ENCODE peak calls at places on chromosomes 3 and 15, in five cellular contexts. N, Y, O, D and L are unnamed samples.

GRCh38 chr3:36729204-36730056 is 34.9 kb downstream of the DCLK3 start:
- DNase-seq in D (no peak), Y (no peak), N (peak), O (no peak), L (peak)

GRCh38 chr3:171715155-171715554 is 95.1 kb downstream of the PLD1 start:
- DNase-seq in O (no peak), Y (no peak), N (no peak), D (no peak), L (no peak)

GRCh38 chr15:42215854-42216829 is 8.0 kb upstream of the VPS39 start:
- DNase-seq in O (no peak), N (no peak), Y (no peak), D (no peak), L (no peak)

GRCh38 chr3:176696816-176697215 is 500.5 kb downstream of the TBL1XR1 start:
- DNase-seq in D (no peak), N (no peak), O (no peak), Y (no peak), L (no peak)

GRCh38 chr3:126399756-126400155 is 5.0 kb downstream of the CFAP100 start:
- DNase-seq in N (no peak), Y (no peak), D (no peak), O (no peak), L (no peak)

GRCh38 chr3:52093751-52094525 is 37.6 kb upstream of the DUSP7 start:
- DNase-seq in O (no peak), Y (peak), D (no peak), N (no peak), L (no peak)

GRCh38 chr3:139202226-139202958 is 141.4 kb upstream of the MRPS22 start:
- DNase-seq in Y (no peak), O (no peak), D (no peak), N (no peak), L (peak)

GRCh38 chr3:158920375-158920774 is 118.5 kb downstream of the MFSD1 start:
- DNase-seq in Y (no peak), N (no peak), D (no peak), O (no peak), L (no peak)

GRCh38 chr3:134302674-134303073 is 52.0 kb upstream of the RYK start:
- DNase-seq in O (no peak), D (no peak), Y (no peak), N (no peak), L (no peak)

GRCh38 chr15:57565326-57565725 is 26.4 kb upstream of the MYZAP start:
- DNase-seq in D (no peak), N (no peak), Y (peak), O (no peak), L (no peak)

GRCh38 chr15:35000511-35000910 is 12.4 kb upstream of the ZNF770 start:
- DNase-seq in Y (no peak), N (peak), D (no peak), O (no peak), L (peak)

GRCh38 chr15:28271697-28272250 is 50.2 kb downstream of the HERC2 start:
- DNase-seq in D (no peak), N (no peak), O (no peak), Y (no peak), L (no peak)

GRCh38 chr15:81069356-81069755 is 64.7 kb upstream of the CFAP161 start:
- DNase-seq in N (no peak), D (no peak), O (no peak), Y (no peak), L (no peak)

GRCh38 chr3:125381314-125381713 is 6.2 kb upstream of the ZNF148 start:
- DNase-seq in D (no peak), Y (no peak), N (no peak), O (no peak), L (no peak)

GRCh38 chr3:128074851-128075515 is 22.7 kb downstream of the SEC61A1 start:
- DNase-seq in Y (no peak), D (no peak), O (no peak), N (no peak), L (no peak)

GRCh38 chr3:186953011-186953487 is 22.7 kb downstream of the ST6GAL1 start:
- DNase-seq in O (no peak), D (no peak), Y (no peak), N (no peak), L (no peak)

GRCh38 chr3:45092132-45093031 is 53.8 kb downstream of the CDCP1 start:
- DNase-seq in N (no peak), D (no peak), Y (no peak), O (no peak), L (peak)

GRCh38 chr3:185729335-185729715 is 95.5 kb downstream of the IGF2BP2 start:
- DNase-seq in N (no peak), Y (no peak), O (no peak), D (no peak), L (peak)

GRCh38 chr15:92306662-92307061 is 87.0 kb upstream of the ST8SIA2 start:
- DNase-seq in Y (no peak), D (no peak), N (no peak), O (no peak), L (no peak)

GRCh38 chr3:9786209-9786739 is 6.0 kb downstream of the TADA3 start:
- DNase-seq in D (no peak), Y (no peak), O (no peak), N (no peak), L (no peak)

GRCh38 chr3:114758828-114759709 is 388.0 kb downstream of the ZBTB20 start:
- DNase-seq in D (no peak), O (no peak), N (peak), Y (no peak), L (no peak)

GRCh38 chr3:59968510-59968909 is 918.7 kb upstream of the CFAP20DC start:
- DNase-seq in N (no peak), O (no peak), Y (no peak), D (no peak), L (no peak)

GRCh38 chr15:40333922-40334492 is 6.7 kb downstream of the CCDC9B start:
- DNase-seq in Y (peak), O (no peak), D (peak), N (no peak), L (no peak)

GRCh38 chr3:59867185-59868002 is 817.6 kb upstream of the CFAP20DC start:
- DNase-seq in N (no peak), D (no peak), Y (no peak), O (no peak), L (no peak)

GRCh38 chr3:29972594-29972993 is 633.8 kb upstream of the TGFBR2 start:
- DNase-seq in N (peak), Y (no peak), O (no peak), D (no peak), L (no peak)

GRCh38 chr15:26644948-26645347 is 127.9 kb downstream of the GABRB3 start:
- DNase-seq in O (no peak), N (no peak), D (no peak), Y (no peak), L (no peak)

GRCh38 chr3:126435456-126436315 is 40.0 kb downstream of the ZXDC start:
- DNase-seq in D (no peak), Y (peak), N (no peak), O (no peak), L (no peak)

GRCh38 chr3:171772427-171773056 is 37.7 kb downstream of the PLD1 start:
- DNase-seq in O (peak), D (no peak), Y (no peak), N (no peak), L (peak)

GRCh38 chr3:45992133-45992729 is 3.4 kb downstream of the FYCO1 start:
- DNase-seq in D (no peak), Y (no peak), N (no peak), O (no peak), L (no peak)

GRCh38 chr3:66477846-66478245 is 23.0 kb downstream of the LRIG1 start:
- DNase-seq in Y (no peak), N (no peak), D (no peak), O (no peak), L (no peak)

GRCh38 chr15:92520914-92521623 is 127.4 kb downstream of the ST8SIA2 start:
- DNase-seq in D (no peak), N (no peak), O (no peak), Y (no peak), L (no peak)

GRCh38 chr3:59503441-59503840 is 453.6 kb upstream of the CFAP20DC start:
- DNase-seq in N (no peak), D (no peak), Y (no peak), O (no peak), L (no peak)

GRCh38 chr3:197510642-197511018 is 45.1 kb downstream of the BDH1 start:
- DNase-seq in Y (peak), N (no peak), D (no peak), O (no peak), L (no peak)

GRCh38 chr3:195154793-195155535 is 116.0 kb downstream of the XXYLT1 start:
- DNase-seq in Y (peak), O (no peak), N (peak), D (peak), L (peak)

GRCh38 chr3:184354121-184354728 is 7.2 kb downstream of the CLCN2 start:
- DNase-seq in D (no peak), N (no peak), Y (peak), O (no peak), L (no peak)

GRCh38 chr15:56174649-56175048 is 69.0 kb downstream of the RFX7 start:
- DNase-seq in O (no peak), Y (no peak), N (no peak), D (no peak), L (no peak)

GRCh38 chr3:25594007-25594502 is 70.7 kb downstream of the TOP2B start:
- DNase-seq in O (no peak), N (peak), Y (peak), D (no peak), L (peak)

GRCh38 chr3:188507244-188507720 is 353.3 kb downstream of the LPP start:
- DNase-seq in Y (no peak), N (peak), D (no peak), O (no peak), L (no peak)
- H3K27ac ChIP-seq in Y (no peak), N (peak), D (peak), O (no peak), L (no peak)

GRCh38 chr15:75329571-75329970 is 6.3 kb upstream of the COMMD4 start:
- DNase-seq in N (no peak), Y (peak), O (no peak), D (no peak), L (no peak)
- TF ChIP-seq CTCF in N (no peak), Y (no peak), O (no peak), D (no peak), L (no peak)

GRCh38 chr3:33658039-33658438 is 60.0 kb downstream of the CLASP2 start:
- DNase-seq in D (no peak), N (no peak), Y (no peak), O (no peak), L (no peak)
- H3K27ac ChIP-seq in D (no peak), N (no peak), Y (no peak), O (no peak), L (no peak)

DNA sequence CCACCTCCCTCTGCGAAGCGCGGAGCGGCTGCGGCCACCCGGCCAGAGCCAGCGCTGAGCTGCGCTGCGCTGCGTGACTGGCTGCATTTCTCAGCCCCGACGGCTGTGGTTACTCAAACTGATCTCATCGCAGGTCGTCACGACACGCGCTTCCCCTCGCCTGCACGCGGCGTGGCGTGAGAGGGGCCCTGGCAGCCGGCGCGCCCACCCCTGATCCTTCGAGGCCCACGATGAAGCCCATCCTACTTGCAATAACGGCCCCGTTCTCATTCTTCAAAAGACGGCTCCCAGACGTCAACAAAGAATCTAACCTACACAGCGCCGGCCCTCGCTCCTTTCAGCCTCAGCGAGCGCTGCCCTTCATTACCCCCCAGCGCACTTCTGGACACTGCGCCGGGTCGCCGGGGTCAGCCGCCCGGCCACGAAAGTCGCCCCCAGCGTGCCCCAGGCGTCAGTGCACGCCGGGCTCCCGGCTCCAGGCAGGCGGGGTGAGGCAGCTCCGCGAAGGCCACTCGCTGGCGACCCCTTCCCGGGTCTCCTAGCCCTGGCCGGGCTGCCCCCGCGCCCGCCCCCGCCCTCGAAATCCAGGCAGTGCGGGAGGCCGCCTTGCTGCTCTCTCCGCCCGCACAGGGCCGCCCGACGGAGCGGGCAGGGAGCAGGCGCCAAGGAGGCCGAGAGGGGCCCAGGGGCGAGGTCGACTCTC is 9.9 kb upstream of the LEKR1 start:
- DNase-seq in O (peak), D (no peak), Y (peak), N (no peak), L (no peak)
- TF ChIP-seq CTCF in O (no peak), D (no peak), Y (no peak), N (no peak), L (no peak)

DNA sequence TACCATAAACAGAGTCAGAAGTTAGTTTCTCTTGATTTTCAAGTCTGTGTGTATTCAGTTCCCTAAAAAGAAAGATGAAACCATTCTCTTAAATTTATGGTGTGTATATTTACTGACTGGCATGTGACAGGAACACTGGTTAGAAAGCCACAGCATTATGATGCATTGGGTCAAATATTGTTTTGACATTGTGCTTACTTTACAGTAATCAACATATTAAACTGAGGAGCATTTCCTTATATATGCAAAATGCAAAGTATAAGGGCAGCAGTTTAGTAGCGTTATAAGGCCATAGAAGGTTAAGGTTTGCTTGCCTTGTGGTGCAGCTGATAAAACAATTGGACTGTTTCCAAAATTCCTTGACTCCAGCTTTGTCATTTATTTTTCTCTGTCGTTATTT is 72.9 kb downstream of the EPHA3 start:
- DNase-seq in D (no peak), N (no peak), O (no peak), Y (no peak), L (no peak)
- H3K27ac ChIP-seq in D (no peak), N (no peak), O (no peak), Y (no peak), L (no peak)